ENCODE peak calls at places on chromosomes 2 and 18, in six cellular contexts. One of them, this sample, is unnamed.

GRCh38 chr18:79385749-79386341 is 9.9 kb upstream of the NFATC1 start:
- DNase-seq in stomach: no peak
- DNase-seq in transverse colon: no peak
- DNase-seq in suprapubic skin: no peak
- DNase-seq in GM12878: no peak
- DNase-seq in endothelial cell of umbilical vein: no peak
- DNase-seq in this sample: no peak

GRCh38 chr2:217993055-217993645 is 9.6 kb downstream of the TNS1 start:
- DNase-seq in GM12878: no peak
- DNase-seq in transverse colon: no peak
- DNase-seq in endothelial cell of umbilical vein: peak; percentile 82
- DNase-seq in suprapubic skin: no peak
- DNase-seq in stomach: no peak
- DNase-seq in this sample: no peak

GRCh38 chr2:74872310-74872923 is 38.5 kb downstream of the HK2 start:
- DNase-seq in suprapubic skin: no peak
- DNase-seq in GM12878: no peak
- DNase-seq in transverse colon: no peak
- DNase-seq in endothelial cell of umbilical vein: no peak
- DNase-seq in stomach: no peak
- DNase-seq in this sample: no peak

GRCh38 chr2:55047677-55048299 is 2.5 kb downstream of the RTN4 start:
- DNase-seq in suprapubic skin: no peak
- DNase-seq in endothelial cell of umbilical vein: peak; percentile 61
- DNase-seq in transverse colon: no peak
- DNase-seq in GM12878: no peak
- DNase-seq in stomach: no peak
- DNase-seq in this sample: peak; percentile 29

GRCh38 chr18:2848879-2849254 is 2.1 kb downstream of the EMILIN2 start:
- DNase-seq in stomach: no peak
- DNase-seq in transverse colon: no peak
- DNase-seq in suprapubic skin: no peak
- DNase-seq in endothelial cell of umbilical vein: no peak
- DNase-seq in GM12878: no peak
- DNase-seq in this sample: no peak

GRCh38 chr2:54771166-54771565 is 47.7 kb downstream of the EML6 start:
- DNase-seq in endothelial cell of umbilical vein: peak; percentile 18
- DNase-seq in transverse colon: no peak
- DNase-seq in GM12878: no peak
- DNase-seq in stomach: no peak
- DNase-seq in suprapubic skin: no peak
- DNase-seq in this sample: no peak

GRCh38 chr2:64062840-64063239 is 43.6 kb upstream of the VPS54 start:
- DNase-seq in GM12878: peak; percentile 31
- DNase-seq in endothelial cell of umbilical vein: peak; percentile 65
- DNase-seq in transverse colon: no peak
- DNase-seq in stomach: no peak
- DNase-seq in suprapubic skin: no peak
- DNase-seq in this sample: no peak

GRCh38 chr2:190023860-190024259 is 38.7 kb downstream of the MSTN start:
- DNase-seq in endothelial cell of umbilical vein: peak; percentile 64
- DNase-seq in transverse colon: no peak
- DNase-seq in stomach: no peak
- DNase-seq in GM12878: no peak
- DNase-seq in suprapubic skin: no peak
- DNase-seq in this sample: no peak

GRCh38 chr2:71129114-71129890 is 727 bp downstream of the MCEE start:
- DNase-seq in transverse colon: no peak
- DNase-seq in suprapubic skin: no peak
- DNase-seq in GM12878: no peak
- DNase-seq in stomach: no peak
- DNase-seq in endothelial cell of umbilical vein: peak; percentile 39
- DNase-seq in this sample: peak; percentile 85

GRCh38 chr2:219542931-219543595 is 546 bp downstream of the CHPF start:
- DNase-seq in endothelial cell of umbilical vein: peak; percentile 14
- DNase-seq in GM12878: no peak
- DNase-seq in stomach: no peak
- DNase-seq in transverse colon: peak; percentile 41
- DNase-seq in suprapubic skin: no peak
- DNase-seq in this sample: no peak

GRCh38 chr2:186664644-186665043 is 29.2 kb upstream of the FAM171B start:
- DNase-seq in transverse colon: no peak
- DNase-seq in stomach: no peak
- DNase-seq in suprapubic skin: no peak
- DNase-seq in endothelial cell of umbilical vein: no peak
- DNase-seq in GM12878: no peak
- DNase-seq in this sample: no peak

GRCh38 chr2:44598731-44599529 is 237.2 kb downstream of the CAMKMT start:
- DNase-seq in stomach: no peak
- DNase-seq in transverse colon: no peak
- DNase-seq in GM12878: no peak
- DNase-seq in suprapubic skin: no peak
- DNase-seq in endothelial cell of umbilical vein: no peak
- DNase-seq in this sample: no peak

GRCh38 chr2:126756125-126756524 is 100.2 kb downstream of the GYPC start:
- DNase-seq in suprapubic skin: no peak
- DNase-seq in stomach: no peak
- DNase-seq in GM12878: no peak
- DNase-seq in transverse colon: no peak
- DNase-seq in endothelial cell of umbilical vein: no peak
- DNase-seq in this sample: no peak

GRCh38 chr2:235527806-235528480 is 34.1 kb downstream of the AGAP1 start:
- DNase-seq in endothelial cell of umbilical vein: no peak
- DNase-seq in suprapubic skin: no peak
- DNase-seq in stomach: no peak
- DNase-seq in transverse colon: no peak
- DNase-seq in GM12878: no peak
- DNase-seq in this sample: no peak

GRCh38 chr2:227436436-227436835 is 35.5 kb upstream of the AGFG1 start:
- DNase-seq in GM12878: no peak
- DNase-seq in endothelial cell of umbilical vein: no peak
- DNase-seq in suprapubic skin: no peak
- DNase-seq in transverse colon: no peak
- DNase-seq in stomach: no peak
- DNase-seq in this sample: no peak

GRCh38 chr2:118310016-118310877 is 222.0 kb downstream of the INSIG2 start:
- DNase-seq in endothelial cell of umbilical vein: peak; percentile 48
- DNase-seq in stomach: no peak
- DNase-seq in transverse colon: peak; percentile 13
- DNase-seq in GM12878: no peak
- DNase-seq in suprapubic skin: peak; percentile 82
- DNase-seq in this sample: no peak

GRCh38 chr18:57440331-57441101 is 5.3 kb downstream of the ONECUT2 start:
- DNase-seq in endothelial cell of umbilical vein: no peak
- DNase-seq in GM12878: no peak
- DNase-seq in suprapubic skin: no peak
- DNase-seq in stomach: no peak
- DNase-seq in transverse colon: no peak
- DNase-seq in this sample: no peak

GRCh38 chr2:157076526-157077161 is 180.9 kb upstream of the GALNT5 start:
- DNase-seq in transverse colon: no peak
- DNase-seq in suprapubic skin: no peak
- DNase-seq in stomach: no peak
- DNase-seq in endothelial cell of umbilical vein: no peak
- DNase-seq in GM12878: peak; percentile 5
- DNase-seq in this sample: no peak

GRCh38 chr2:66577331-66578041 is 142.6 kb downstream of the MEIS1 start:
- DNase-seq in endothelial cell of umbilical vein: no peak
- DNase-seq in suprapubic skin: no peak
- DNase-seq in transverse colon: no peak
- DNase-seq in stomach: no peak
- DNase-seq in GM12878: no peak
- DNase-seq in this sample: no peak

GRCh38 chr2:4110273-4110672 is 406.9 kb downstream of the DCDC2C start:
- DNase-seq in stomach: no peak
- DNase-seq in suprapubic skin: no peak
- DNase-seq in GM12878: no peak
- DNase-seq in transverse colon: no peak
- DNase-seq in endothelial cell of umbilical vein: no peak
- DNase-seq in this sample: no peak

GRCh38 chr2:101823347-101823791 is 125.9 kb downstream of the MAP4K4 start:
- DNase-seq in GM12878: no peak
- DNase-seq in suprapubic skin: no peak
- DNase-seq in transverse colon: peak; percentile 71
- DNase-seq in stomach: peak; percentile 68
- DNase-seq in endothelial cell of umbilical vein: peak; percentile 79
- DNase-seq in this sample: peak; percentile 50

GRCh38 chr2:195507447-195508221 is 149.4 kb upstream of the SLC39A10 start:
- DNase-seq in GM12878: no peak
- DNase-seq in stomach: no peak
- DNase-seq in transverse colon: no peak
- DNase-seq in suprapubic skin: no peak
- DNase-seq in endothelial cell of umbilical vein: no peak
- DNase-seq in this sample: no peak

GRCh38 chr2:191245869-191246531 is 796 bp downstream of the MYO1B start:
- DNase-seq in endothelial cell of umbilical vein: peak; percentile 60
- DNase-seq in transverse colon: peak; percentile 69
- DNase-seq in stomach: peak; percentile 57
- DNase-seq in suprapubic skin: peak; percentile 84
- DNase-seq in GM12878: no peak
- DNase-seq in this sample: peak; percentile 52

GRCh38 chr2:40210344-40210967 is 241.4 kb downstream of the SLC8A1 start:
- DNase-seq in GM12878: no peak
- DNase-seq in transverse colon: no peak
- DNase-seq in stomach: no peak
- DNase-seq in endothelial cell of umbilical vein: no peak
- DNase-seq in suprapubic skin: no peak
- DNase-seq in this sample: no peak

GRCh38 chr2:40209728-40210127 is 242.2 kb downstream of the SLC8A1 start:
- DNase-seq in stomach: no peak
- DNase-seq in suprapubic skin: no peak
- DNase-seq in GM12878: no peak
- DNase-seq in transverse colon: no peak
- DNase-seq in endothelial cell of umbilical vein: no peak
- DNase-seq in this sample: no peak

GRCh38 chr2:40210968-40211353 is 240.9 kb downstream of the SLC8A1 start:
- DNase-seq in endothelial cell of umbilical vein: no peak
- DNase-seq in transverse colon: no peak
- DNase-seq in suprapubic skin: no peak
- DNase-seq in GM12878: no peak
- DNase-seq in stomach: no peak
- DNase-seq in this sample: no peak

GRCh38 chr2:40213071-40213470 is 238.8 kb downstream of the SLC8A1 start:
- DNase-seq in suprapubic skin: no peak
- DNase-seq in transverse colon: no peak
- DNase-seq in GM12878: no peak
- DNase-seq in endothelial cell of umbilical vein: peak; percentile 22
- DNase-seq in stomach: no peak
- DNase-seq in this sample: no peak

GRCh38 chr2:40213616-40214015 is 238.3 kb downstream of the SLC8A1 start:
- DNase-seq in suprapubic skin: no peak
- DNase-seq in stomach: no peak
- DNase-seq in endothelial cell of umbilical vein: no peak
- DNase-seq in GM12878: no peak
- DNase-seq in transverse colon: no peak
- DNase-seq in this sample: no peak
- TF ChIP-seq POLR2A in suprapubic skin: no peak
- TF ChIP-seq POLR2A in stomach: no peak
- TF ChIP-seq POLR2A in endothelial cell of umbilical vein: no peak
- TF ChIP-seq POLR2A in GM12878: no peak
- TF ChIP-seq POLR2A in transverse colon: no peak
- TF ChIP-seq POLR2A in this sample: no peak

GRCh38 chr2:149064365-149064841 is 25.9 kb downstream of the LYPD6B start:
- DNase-seq in suprapubic skin: no peak
- DNase-seq in endothelial cell of umbilical vein: peak; percentile 40
- DNase-seq in stomach: no peak
- DNase-seq in GM12878: no peak
- DNase-seq in transverse colon: peak; percentile 34
- DNase-seq in this sample: no peak
- TF ChIP-seq POLR2AphosphoS5 in suprapubic skin: no peak
- TF ChIP-seq POLR2AphosphoS5 in endothelial cell of umbilical vein: no peak
- TF ChIP-seq POLR2AphosphoS5 in stomach: no peak
- TF ChIP-seq POLR2AphosphoS5 in GM12878: no peak
- TF ChIP-seq POLR2AphosphoS5 in transverse colon: no peak
- TF ChIP-seq POLR2AphosphoS5 in this sample: no peak

GRCh38 chr2:10923007-10923372 is 11.3 kb downstream of the KCNF1 start:
- DNase-seq in suprapubic skin: peak; percentile 56
- DNase-seq in endothelial cell of umbilical vein: no peak
- DNase-seq in GM12878: no peak
- DNase-seq in transverse colon: no peak
- DNase-seq in stomach: no peak
- DNase-seq in this sample: no peak

GRCh38 chr2:10924441-10924840 is 12.7 kb downstream of the KCNF1 start:
- DNase-seq in GM12878: no peak
- DNase-seq in endothelial cell of umbilical vein: no peak
- DNase-seq in transverse colon: no peak
- DNase-seq in suprapubic skin: no peak
- DNase-seq in stomach: no peak
- DNase-seq in this sample: no peak

GRCh38 chr2:10923965-10924364 is 12.2 kb downstream of the KCNF1 start:
- DNase-seq in stomach: no peak
- DNase-seq in suprapubic skin: no peak
- DNase-seq in endothelial cell of umbilical vein: no peak
- DNase-seq in transverse colon: no peak
- DNase-seq in GM12878: no peak
- DNase-seq in this sample: no peak

GRCh38 chr2:10926191-10926830 is 14.6 kb downstream of the KCNF1 start:
- DNase-seq in stomach: no peak
- DNase-seq in GM12878: no peak
- DNase-seq in suprapubic skin: no peak
- DNase-seq in transverse colon: no peak
- DNase-seq in endothelial cell of umbilical vein: no peak
- DNase-seq in this sample: no peak

DNA sequence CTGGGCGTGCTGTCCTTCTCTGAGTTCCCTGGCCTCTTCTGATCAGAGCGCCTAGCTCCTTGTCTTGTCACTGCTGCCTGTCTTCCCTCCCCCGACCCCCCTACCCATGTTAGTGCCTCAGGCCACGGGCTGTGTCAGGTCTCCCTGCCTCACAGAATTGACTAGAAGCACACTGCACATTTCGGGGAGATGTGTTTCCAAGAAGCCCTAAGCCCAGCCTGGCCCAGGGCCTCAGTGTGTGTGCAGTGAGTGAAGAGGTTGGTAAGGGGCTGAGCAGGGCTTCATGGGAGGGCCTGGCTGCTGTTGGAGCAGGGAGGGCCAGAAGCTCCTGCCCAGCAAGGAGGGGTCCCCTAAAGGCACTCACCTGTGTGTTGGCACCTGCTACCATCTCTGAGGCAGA is 13.1 kb downstream of the KCNF1 start:
- DNase-seq in GM12878: no peak
- DNase-seq in transverse colon: no peak
- DNase-seq in stomach: no peak
- DNase-seq in suprapubic skin: no peak
- DNase-seq in endothelial cell of umbilical vein: no peak
- DNase-seq in this sample: no peak
- H3K27me3 ChIP-seq in GM12878: no peaks in the 10 kb centered on the region
- H3K27me3 ChIP-seq in transverse colon: no peaks in the 10 kb centered on the region
- H3K27me3 ChIP-seq in stomach: peaks cover 51% of the 10 kb centered on the region
- H3K27me3 ChIP-seq in suprapubic skin: peaks cover 46% of the 10 kb centered on the region
- H3K27me3 ChIP-seq in endothelial cell of umbilical vein: peaks cover 20% of the 10 kb centered on the region
- H3K27me3 ChIP-seq in this sample: no peaks in the 10 kb centered on the region

DNA sequence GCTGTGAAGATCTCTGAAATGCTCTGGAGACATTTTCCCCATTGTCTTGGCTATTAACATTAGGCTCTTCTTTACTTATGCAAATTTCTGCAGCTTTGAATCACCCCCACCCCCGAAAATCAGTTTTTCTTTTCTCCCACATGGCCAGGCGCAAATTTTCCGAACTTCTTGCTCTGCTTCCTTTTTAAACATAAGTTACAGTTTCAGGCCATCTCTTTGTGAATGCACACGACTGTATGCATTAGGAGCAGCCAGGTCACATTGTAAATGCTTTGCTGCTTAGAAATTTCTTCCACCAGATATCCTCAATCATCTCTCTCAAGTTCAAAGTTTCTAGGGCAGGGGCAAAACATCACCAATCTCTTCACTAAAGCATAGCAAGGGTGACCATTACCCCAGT is 106.8 kb downstream of the PARD3B start:
- DNase-seq in suprapubic skin: no peak
- DNase-seq in transverse colon: no peak
- DNase-seq in stomach: no peak
- DNase-seq in GM12878: no peak
- DNase-seq in endothelial cell of umbilical vein: no peak
- DNase-seq in this sample: no peak
- TF ChIP-seq POLR2A in suprapubic skin: no peak
- TF ChIP-seq POLR2A in transverse colon: no peak
- TF ChIP-seq POLR2A in stomach: no peak
- TF ChIP-seq POLR2A in GM12878: no peak
- TF ChIP-seq POLR2A in endothelial cell of umbilical vein: no peak
- TF ChIP-seq POLR2A in this sample: no peak

This sample was measured in prostate gland.